ENCODE peak calls at places on chromosomes 7 and 10, in nine cellular contexts. W, V, Y, H, D, G, Z, A and Q are unnamed samples.

GRCh38 chr10:62754963-62755362 is 49.6 kb upstream of the ADO start:
- DNase-seq in W (no peak), V (no peak), Y (no peak), H (no peak), D (no peak), G (no peak), Z (no peak), A (no peak), Q (no peak)

GRCh38 chr7:117808273-117808868 is 64.9 kb downstream of the CTTNBP2 start:
- DNase-seq in W (no peak), V (peak; percentile 29), Y (no peak), H (no peak), D (no peak), G (no peak), Z (no peak), A (no peak), Q (peak; percentile 83)

GRCh38 chr10:131641898-131642297 is 258.9 kb upstream of the PPP2R2D start:
- DNase-seq in W (no peak), V (no peak), Y (no peak), H (no peak), D (no peak), G (no peak), Z (no peak), A (no peak), Q (no peak)

GRCh38 chr7:52088008-52088787 is 771.6 kb upstream of the COBL start:
- DNase-seq in W (no peak), V (no peak), Y (no peak), H (no peak), D (no peak), G (no peak), Z (no peak), A (no peak), Q (peak; percentile 4)

GRCh38 chr7:16711730-16712129 is 41.8 kb upstream of the TSPAN13 start:
- DNase-seq in W (no peak), V (no peak), Y (peak; percentile 64), H (no peak), D (no peak), G (no peak), Z (no peak), A (no peak), Q (peak; percentile 75)

GRCh38 chr7:8433477-8434289 is at the start of gene NXPH1:
- DNase-seq in W (no peak), V (no peak), Y (no peak), H (no peak), D (no peak), G (no peak), Z (no peak), A (no peak), Q (no peak)

GRCh38 chr7:94190599-94191061 is 186.5 kb upstream of the BET1 start:
- DNase-seq in W (no peak), V (no peak), Y (peak; percentile 96), H (no peak), D (peak; percentile 24), G (no peak), Z (peak; percentile 51), A (no peak), Q (peak; percentile 98)

GRCh38 chr7:128939075-128939860 is 1.5 kb downstream of the IRF5 start:
- DNase-seq in W (no peak), V (no peak), Y (no peak), H (no peak), D (peak; percentile 65), G (no peak), Z (no peak), A (no peak), Q (no peak)

GRCh38 chr10:21060626-21061025 is 163.5 kb upstream of the NEBL start:
- DNase-seq in W (no peak), V (no peak), Y (no peak), H (no peak), D (no peak), G (no peak), Z (no peak), A (no peak), Q (no peak)

GRCh38 chr7:124032369-124033092 is at the start of gene TMEM229A:
- DNase-seq in W (peak; percentile 1), V (peak; percentile 15), Y (peak; percentile 28), H (no peak), D (peak; percentile 24), G (no peak), Z (peak; percentile 39), A (no peak), Q (peak; percentile 49)